ENCODE peak calls at places on chromosomes 1 and 21, in eight cellular contexts. M, V, W, X, S, F, U and O are unnamed samples.

GRCh38 chr1:241442686-241443085 is 76.9 kb downstream of the FH start:
- DNase-seq in M (no peak), V (no peak), W (no peak), X (no peak), S (no peak), F (no peak), U (no peak), O (no peak)

GRCh38 chr1:11062965-11063401 is 3.2 kb upstream of the SRM start:
- DNase-seq in M (no peak), V (no peak), W (no peak), X (peak; percentile 87), S (no peak), F (no peak), U (no peak), O (no peak)

GRCh38 chr1:70043806-70044205 is 161.6 kb downstream of the LRRC40 start:
- DNase-seq in M (no peak), V (no peak), W (no peak), X (no peak), S (peak; percentile 41), F (peak; percentile 64), U (no peak), O (no peak)

GRCh38 chr1:30636621-30637020 is 86.8 kb downstream of the MATN1 start:
- DNase-seq in M (no peak), V (no peak), W (no peak), X (no peak), S (no peak), F (no peak), U (no peak), O (no peak)

GRCh38 chr21:41601573-41602371 is 93.8 kb upstream of the TMPRSS2 start:
- DNase-seq in M (no peak), V (no peak), W (no peak), X (peak; percentile 16), S (no peak), F (peak; percentile 13), U (no peak), O (no peak)

GRCh38 chr1:3393024-3393986 is 61.2 kb upstream of the ARHGEF16 start:
- DNase-seq in M (no peak), V (peak; percentile 47), W (peak; percentile 68), X (no peak), S (no peak), F (peak; percentile 12), U (no peak), O (peak; percentile 63)

GRCh38 chr1:119621714-119622113 is 26.4 kb downstream of the ZNF697 start:
- DNase-seq in M (no peak), V (no peak), W (no peak), X (no peak), S (no peak), F (no peak), U (no peak), O (no peak)

GRCh38 chr1:21818661-21819060 is 6.6 kb downstream of the LDLRAD2 start:
- DNase-seq in M (peak; percentile 66), V (peak; percentile 68), W (no peak), X (no peak), S (peak; percentile 82), F (no peak), U (peak; percentile 48), O (peak; percentile 97)

GRCh38 chr1:113660053-113660452 is 99.2 kb downstream of the PHTF1 start:
- DNase-seq in M (no peak), V (no peak), W (no peak), X (no peak), S (peak; percentile 31), F (no peak), U (no peak), O (peak; percentile 32)

GRCh38 chr1:98323396-98323795 is 338.1 kb upstream of the SNX7 start:
- DNase-seq in M (peak; percentile 20), V (no peak), W (no peak), X (no peak), S (no peak), F (peak; percentile 82), U (no peak), O (no peak)

GRCh38 chr1:56852478-56852877 is 2.1 kb upstream of the C8A start:
- DNase-seq in M (no peak), V (no peak), W (no peak), X (no peak), S (no peak), F (no peak), U (peak; percentile 52), O (no peak)

GRCh38 chr1:233738850-233739249 is 124.9 kb downstream of the KCNK1 start:
- DNase-seq in M (no peak), V (peak; percentile 66), W (peak; percentile 58), X (no peak), S (no peak), F (no peak), U (no peak), O (no peak)

GRCh38 chr1:85240659-85241058 is 18.8 kb downstream of the C1orf52 start:
- DNase-seq in M (no peak), V (no peak), W (no peak), X (no peak), S (no peak), F (no peak), U (no peak), O (no peak)

GRCh38 chr1:247966520-247967204 is 1.6 kb downstream of the OR2AK2 start:
- DNase-seq in M (no peak), V (no peak), W (no peak), X (peak; percentile 31), S (no peak), F (no peak), U (no peak), O (no peak)

GRCh38 chr1:170318736-170319135 is 173.0 kb downstream of the NTMT2 start:
- DNase-seq in M (no peak), V (no peak), W (no peak), X (no peak), S (no peak), F (no peak), U (no peak), O (no peak)

GRCh38 chr1:85495556-85495955 is 30.6 kb upstream of the DDAH1 start:
- DNase-seq in M (peak; percentile 4), V (no peak), W (no peak), X (no peak), S (no peak), F (peak; percentile 70), U (no peak), O (no peak)

GRCh38 chr1:105138445-105138821 is 1388.7 kb downstream of the AMY1C start:
- DNase-seq in M (no peak), V (no peak), W (no peak), X (no peak), S (peak; percentile 2), F (no peak), U (peak; percentile 76), O (peak; percentile 16)

GRCh38 chr1:19113362-19114092 is 96.5 kb downstream of the UBR4 start:
- DNase-seq in M (peak; percentile 59), V (no peak), W (no peak), X (no peak), S (peak; percentile 78), F (peak; percentile 18), U (peak; percentile 46), O (peak; percentile 48)

DNA sequence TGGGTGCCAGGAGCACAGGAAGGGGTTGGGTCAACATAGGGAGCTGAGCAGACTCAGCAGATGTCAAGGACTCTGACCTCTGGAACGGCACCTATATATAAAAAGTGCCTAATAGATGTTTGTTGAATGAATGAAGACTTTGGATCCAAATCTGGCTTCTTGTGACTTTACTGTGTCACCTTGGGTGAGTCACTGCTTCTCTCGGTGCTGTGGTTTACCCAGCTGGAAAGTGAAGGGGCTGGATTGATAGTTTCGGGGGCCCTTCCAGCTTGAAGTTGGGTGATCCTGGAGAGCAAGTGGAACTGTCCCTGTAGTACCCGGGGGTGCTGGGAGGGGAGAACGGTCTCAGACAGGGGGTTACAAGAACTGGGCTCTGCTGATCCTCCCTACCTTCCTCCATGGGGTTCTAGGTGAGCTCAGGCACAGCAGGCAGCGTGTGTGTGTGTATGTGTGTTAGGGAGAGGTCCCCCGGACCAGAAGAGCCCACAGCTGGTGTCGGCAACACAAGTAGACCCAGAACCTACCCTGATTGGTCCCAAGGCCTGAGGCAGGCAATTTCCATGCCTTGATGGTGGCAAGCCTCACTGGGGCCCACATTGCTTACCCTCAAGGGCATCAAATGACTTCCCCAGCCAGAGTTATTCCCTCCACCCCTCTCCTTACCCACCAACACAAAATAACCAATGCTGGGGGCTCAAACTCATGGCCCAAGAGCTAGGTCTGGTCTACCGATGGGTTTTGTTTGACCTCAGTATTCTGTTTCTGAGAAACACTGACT is 5.5 kb upstream of the PADI1 start:
- DNase-seq in M (no peak), V (no peak), W (no peak), X (no peak), S (no peak), F (peak; percentile 22), U (no peak), O (no peak)
- TF ChIP-seq USF2 in M (no peak), V (no peak), W (no peak), X (no peak), S (no peak), F (no peak), U (no peak), O (no peak)

DNA sequence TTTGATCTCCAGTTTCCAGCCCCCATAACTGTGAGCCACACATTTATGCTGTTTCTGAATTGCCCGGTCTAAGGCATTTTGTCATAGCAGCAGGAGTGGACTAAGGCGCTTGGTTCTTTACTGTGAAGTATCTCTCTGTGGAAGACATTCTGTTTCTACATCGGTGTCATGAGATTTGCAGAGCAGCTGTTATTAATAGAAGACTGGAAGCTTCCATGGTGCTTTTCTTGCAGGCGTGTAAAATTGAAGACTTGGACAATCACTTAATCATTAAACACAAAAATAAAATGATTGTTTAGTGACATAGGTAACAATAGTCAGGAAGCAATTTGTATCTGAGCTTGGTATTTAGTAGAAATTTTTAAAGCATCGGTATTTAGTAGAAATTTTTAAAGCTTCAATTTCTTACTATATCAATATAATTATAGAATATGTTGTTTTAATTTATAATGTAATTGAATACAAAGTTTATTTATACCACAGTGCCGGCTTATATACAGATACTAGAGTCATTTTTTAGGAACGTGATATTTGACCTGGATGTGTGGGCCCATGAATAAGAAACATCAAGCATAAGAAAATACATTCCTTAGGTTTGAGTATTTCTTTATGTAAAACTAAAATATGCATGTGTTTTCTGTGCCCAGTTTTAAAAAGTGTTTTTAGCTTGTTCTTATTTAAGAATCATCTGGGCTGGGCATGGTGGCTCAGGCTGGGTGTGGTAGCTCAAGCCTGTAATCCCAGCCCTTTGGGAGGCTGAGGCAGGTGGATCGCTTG is 60.6 kb upstream of the COL6A1 start:
- DNase-seq in M (no peak), V (no peak), W (no peak), X (no peak), S (no peak), F (peak; percentile 84), U (no peak), O (no peak)
- TF ChIP-seq USF2 in M (no peak), V (no peak), W (no peak), X (no peak), S (no peak), F (no peak), U (no peak), O (no peak)

GRCh38 chr1:95733031-95733430 is 499.0 kb downstream of the RWDD3 start:
- DNase-seq in M (no peak), V (no peak), W (no peak), X (no peak), S (no peak), F (no peak), U (no peak), O (no peak)
- TF ChIP-seq USF2 in M (no peak), V (no peak), W (no peak), X (no peak), S (no peak), F (no peak), U (no peak), O (no peak)

DNA sequence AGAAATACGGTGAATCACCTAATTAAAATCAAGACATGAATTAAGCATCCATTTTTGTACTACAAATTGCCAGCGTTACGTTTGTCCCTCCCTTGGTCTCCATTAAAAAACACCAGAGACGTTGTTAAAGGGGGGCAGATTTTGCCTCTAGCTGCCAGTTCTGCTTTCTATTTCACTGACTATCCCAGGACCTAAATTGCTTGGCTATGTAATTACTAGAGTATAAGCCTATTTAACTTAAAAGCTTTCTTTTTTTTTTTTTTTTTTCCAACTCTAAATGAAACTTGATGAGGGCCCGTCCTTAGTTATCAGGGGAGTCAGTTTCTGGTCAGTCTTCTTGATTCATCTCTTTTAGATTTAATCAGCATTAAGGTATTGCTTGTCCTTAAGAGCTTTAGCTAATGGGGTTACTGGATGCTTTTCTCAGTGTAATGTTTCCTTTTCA is 1.1 kb downstream of the LMO4 start:
- DNase-seq in M (no peak), V (no peak), W (no peak), X (no peak), S (no peak), F (peak; percentile 23), U (no peak), O (no peak)
- TF ChIP-seq USF2 in M (no peak), V (no peak), W (no peak), X (no peak), S (no peak), F (no peak), U (no peak), O (no peak)